ENCODE peak calls at places on chromosomes 11 and 22, in seven cellular contexts. U is fibroblast of the conjunctiva, W is SJSA1, J is left colon, S is GM10248, A is bronchial epithelial cell, X is SW480. O is an unnamed sample.

GRCh38 chr11:67581469-67581868 is 2.1 kb upstream of the GSTP1 start:
- DNase-seq in A (peak; percentile 44), W (no peak), S (no peak), J (no peak), X (peak; percentile 73), U (no peak), O (no peak)

GRCh38 chr11:68337399-68337835 is 25.0 kb downstream of the LRP5 start:
- DNase-seq in X (no peak), W (no peak), A (peak; percentile 86), S (no peak), U (no peak), J (no peak), O (no peak)

GRCh38 chr22:26821854-26822253 is 164.5 kb downstream of the MIAT start:
- DNase-seq in X (no peak), U (no peak), J (no peak), W (no peak), S (no peak), A (no peak), O (no peak)

GRCh38 chr11:69378303-69379141 is 84.6 kb downstream of the MYEOV start:
- DNase-seq in W (peak; percentile 46), A (no peak), S (no peak), J (peak; percentile 25), X (no peak), U (no peak), O (no peak)

GRCh38 chr11:117818036-117818858 is 6.3 kb downstream of the FXYD2 start:
- DNase-seq in J (no peak), W (no peak), S (peak; percentile 60), A (peak; percentile 73), U (no peak), X (peak; percentile 63), O (peak; percentile 69)

GRCh38 chr11:121757480-121758125 is 304.8 kb upstream of the SORL1-AS1 start:
- DNase-seq in S (no peak), X (no peak), U (no peak), A (peak; percentile 60), W (no peak), J (no peak), O (no peak)

GRCh38 chr11:113474362-113475159 is 637 bp downstream of the DRD2 start:
- DNase-seq in U (peak; percentile 29), X (peak; percentile 76), W (peak; percentile 60), S (peak; percentile 52), A (peak; percentile 64), J (peak; percentile 63), O (peak; percentile 72)

GRCh38 chr11:104573431-104573830 is 324.8 kb downstream of the CASP12 start:
- DNase-seq in S (no peak), J (no peak), A (peak; percentile 92), W (peak; percentile 1), X (no peak), U (peak; percentile 75), O (no peak)

GRCh38 chr11:534592-535518 is 521 bp downstream of the HRAS start:
- DNase-seq in W (peak; percentile 17), U (no peak), J (no peak), X (no peak), S (no peak), A (peak; percentile 89), O (no peak)

GRCh38 chr11:114066046-114066648 is 6.6 kb downstream of the ZBTB16 start:
- DNase-seq in J (no peak), W (no peak), S (no peak), A (no peak), X (no peak), U (no peak), O (no peak)

GRCh38 chr11:97683733-97684132 is 1293.9 kb downstream of the JRKL start:
- DNase-seq in W (no peak), X (peak; percentile 76), A (peak; percentile 31), J (no peak), U (no peak), S (no peak), O (no peak)

GRCh38 chr11:125724125-125724524 is 22.0 kb upstream of the PATE1 start:
- DNase-seq in J (no peak), W (no peak), X (peak; percentile 51), U (no peak), S (no peak), A (peak; percentile 22), O (no peak)

GRCh38 chr11:101866619-101867491 is 48.0 kb upstream of the CEP126 start:
- DNase-seq in J (no peak), X (no peak), A (peak; percentile 94), W (no peak), U (no peak), S (no peak), O (no peak)

GRCh38 chr22:26199665-26200064 is 30.4 kb downstream of the SEZ6L start:
- DNase-seq in S (no peak), U (no peak), A (no peak), X (no peak), W (no peak), J (no peak), O (no peak)

GRCh38 chr22:28759861-28760560 is 12.5 kb upstream of the CCDC117 start:
- DNase-seq in U (no peak), A (peak; percentile 25), S (no peak), X (peak; percentile 83), J (no peak), W (peak; percentile 34), O (no peak)

GRCh38 chr11:110529043-110529442 is 99.3 kb downstream of the FDX1 start:
- DNase-seq in W (no peak), X (no peak), A (peak; percentile 27), J (no peak), U (no peak), S (no peak), O (no peak)

GRCh38 chr11:122209619-122210377 is 93.8 kb upstream of the BLID start:
- DNase-seq in J (no peak), A (peak; percentile 18), U (peak; percentile 85), X (no peak), W (no peak), S (no peak), O (no peak)